ENCODE peak calls at places on chromosomes 5 and 9, in four cellular contexts. One of them, this sample, is unnamed.

GRCh38 chr9:6873862-6874261 is 116.1 kb downstream of the KDM4C start:
- DNase-seq in psoas muscle: no peak
- DNase-seq in fibroblast of lung: peak; percentile 62
- DNase-seq in colonic mucosa: no peak
- DNase-seq in this sample: no peak

GRCh38 chr5:133841831-133842750 is 126.3 kb downstream of the C5orf15 start:
- DNase-seq in colonic mucosa: no peak
- DNase-seq in fibroblast of lung: no peak
- DNase-seq in psoas muscle: no peak
- DNase-seq in this sample: peak; percentile 63

GRCh38 chr5:177176175-177176704 is 42.7 kb downstream of the NSD1 start:
- DNase-seq in psoas muscle: no peak
- DNase-seq in fibroblast of lung: no peak
- DNase-seq in colonic mucosa: no peak
- DNase-seq in this sample: peak; percentile 4

GRCh38 chr5:109652096-109652495 is 37.6 kb upstream of the MAN2A1 start:
- DNase-seq in colonic mucosa: no peak
- DNase-seq in fibroblast of lung: peak; percentile 18
- DNase-seq in psoas muscle: no peak
- DNase-seq in this sample: no peak

GRCh38 chr5:123455640-123456039 is 32.4 kb upstream of the CEP120 start:
- DNase-seq in fibroblast of lung: no peak
- DNase-seq in psoas muscle: no peak
- DNase-seq in colonic mucosa: no peak
- DNase-seq in this sample: no peak

GRCh38 chr5:102713682-102714231 is 41.3 kb upstream of the PAM start:
- DNase-seq in psoas muscle: no peak
- DNase-seq in fibroblast of lung: no peak
- DNase-seq in colonic mucosa: no peak
- DNase-seq in this sample: no peak

GRCh38 chr9:128927731-128928411 is 7.1 kb downstream of the PHYHD1 start:
- DNase-seq in fibroblast of lung: peak; percentile 33
- DNase-seq in colonic mucosa: peak; percentile 53
- DNase-seq in psoas muscle: peak; percentile 72
- DNase-seq in this sample: no peak

GRCh38 chr9:93636172-93636661 is 59.8 kb downstream of the PHF2 start:
- DNase-seq in colonic mucosa: no peak
- DNase-seq in fibroblast of lung: no peak
- DNase-seq in psoas muscle: no peak
- DNase-seq in this sample: no peak

GRCh38 chr9:128877852-128878251 is 3.9 kb downstream of the KYAT1 start:
- DNase-seq in psoas muscle: peak; percentile 13
- DNase-seq in fibroblast of lung: no peak
- DNase-seq in colonic mucosa: no peak
- DNase-seq in this sample: peak; percentile 10

GRCh38 chr9:2418619-2419018 is 203.0 kb upstream of the VLDLR start:
- DNase-seq in psoas muscle: no peak
- DNase-seq in fibroblast of lung: peak; percentile 86
- DNase-seq in colonic mucosa: no peak
- DNase-seq in this sample: no peak

GRCh38 chr9:128809831-128810230 is 8.5 kb upstream of the ENDOG start:
- DNase-seq in fibroblast of lung: no peak
- DNase-seq in colonic mucosa: no peak
- DNase-seq in psoas muscle: no peak
- DNase-seq in this sample: no peak

GRCh38 chr5:161094411-161094810 is 242.4 kb upstream of the ATP10B start:
- DNase-seq in colonic mucosa: no peak
- DNase-seq in fibroblast of lung: peak; percentile 88
- DNase-seq in psoas muscle: no peak
- DNase-seq in this sample: no peak

DNA sequence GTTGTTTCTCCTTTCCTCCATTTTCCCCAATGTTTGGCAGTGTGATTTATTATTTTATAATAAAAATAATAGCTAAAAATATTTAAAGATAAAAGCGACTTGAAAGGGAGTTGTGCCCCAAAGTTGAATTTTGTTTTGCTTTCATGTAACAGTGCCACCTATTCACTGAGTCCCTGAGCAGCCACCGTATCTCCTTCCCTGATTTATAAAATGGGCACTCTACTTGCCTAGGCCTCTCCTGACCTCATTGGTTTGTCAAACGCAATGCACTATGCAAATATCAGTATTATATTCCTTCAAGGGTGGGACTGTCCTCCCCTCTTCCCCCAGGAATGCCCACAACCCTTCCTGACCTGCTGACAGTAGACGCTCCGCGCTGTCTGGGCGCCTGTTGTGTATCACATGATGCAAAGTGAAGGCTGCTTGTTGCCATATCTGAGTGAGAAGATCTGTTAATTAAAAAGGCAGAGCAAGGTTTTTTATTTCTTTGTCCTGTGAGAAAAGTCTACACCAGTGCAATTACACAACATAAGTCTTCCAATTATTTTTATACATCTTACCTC is 81.4 kb downstream of the TTC39B start:
- DNase-seq in psoas muscle: no peak
- DNase-seq in colonic mucosa: no peak
- DNase-seq in fibroblast of lung: no peak
- DNase-seq in this sample: no peak
- TF ChIP-seq CTCF in psoas muscle: no peak
- TF ChIP-seq CTCF in colonic mucosa: no peak
- TF ChIP-seq CTCF in fibroblast of lung: no peak
- TF ChIP-seq CTCF in this sample: no peak

DNA sequence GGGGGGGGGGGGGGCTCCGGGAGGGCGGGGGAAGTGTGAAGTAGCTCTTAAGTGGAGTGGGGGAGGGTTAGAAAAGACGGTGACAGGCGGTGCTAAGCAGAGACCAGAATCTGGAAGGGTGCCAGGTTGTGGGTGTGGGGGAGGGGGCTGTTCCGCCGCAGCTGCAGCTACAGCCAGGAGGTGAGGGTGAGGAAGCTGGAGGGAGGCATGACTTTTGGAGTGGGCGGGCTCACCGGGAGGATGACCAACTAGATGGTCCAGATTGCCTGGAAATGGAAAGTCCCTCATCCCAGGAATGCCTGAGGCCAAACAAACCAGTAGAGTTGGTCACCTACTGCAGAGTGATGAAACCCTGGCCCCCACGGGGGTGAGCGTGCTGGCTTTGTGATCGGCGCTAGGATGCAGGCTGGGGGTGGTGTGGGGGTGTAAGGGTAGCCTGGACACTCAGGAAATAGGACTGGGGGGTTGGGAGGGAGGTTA is 158.1 kb upstream of the SHB start:
- DNase-seq in fibroblast of lung: peak; percentile 93
- DNase-seq in psoas muscle: peak; percentile 53
- DNase-seq in colonic mucosa: peak; percentile 20
- DNase-seq in this sample: peak; percentile 93
- H3K4me1 ChIP-seq in fibroblast of lung: no peaks in the 10 kb centered on the region
- H3K4me1 ChIP-seq in psoas muscle: no peaks in the 10 kb centered on the region
- H3K4me1 ChIP-seq in colonic mucosa: no peaks in the 10 kb centered on the region
- H3K4me1 ChIP-seq in this sample: peaks cover 4% of the 10 kb centered on the region

GRCh38 chr9:37534901-37535300 is 41.3 kb downstream of the FBXO10 start:
- DNase-seq in psoas muscle: no peak
- DNase-seq in colonic mucosa: no peak
- DNase-seq in fibroblast of lung: no peak
- DNase-seq in this sample: no peak

GRCh38 chr9:37539634-37540033 is 36.5 kb downstream of the FBXO10 start:
- DNase-seq in colonic mucosa: no peak
- DNase-seq in psoas muscle: no peak
- DNase-seq in fibroblast of lung: no peak
- DNase-seq in this sample: no peak

GRCh38 chr9:37531699-37532098 is 44.5 kb downstream of the FBXO10 start:
- DNase-seq in psoas muscle: no peak
- DNase-seq in colonic mucosa: no peak
- DNase-seq in fibroblast of lung: no peak
- DNase-seq in this sample: no peak

GRCh38 chr9:37538099-37538498 is 38.1 kb downstream of the FBXO10 start:
- DNase-seq in fibroblast of lung: no peak
- DNase-seq in colonic mucosa: no peak
- DNase-seq in psoas muscle: no peak
- DNase-seq in this sample: no peak

DNA sequence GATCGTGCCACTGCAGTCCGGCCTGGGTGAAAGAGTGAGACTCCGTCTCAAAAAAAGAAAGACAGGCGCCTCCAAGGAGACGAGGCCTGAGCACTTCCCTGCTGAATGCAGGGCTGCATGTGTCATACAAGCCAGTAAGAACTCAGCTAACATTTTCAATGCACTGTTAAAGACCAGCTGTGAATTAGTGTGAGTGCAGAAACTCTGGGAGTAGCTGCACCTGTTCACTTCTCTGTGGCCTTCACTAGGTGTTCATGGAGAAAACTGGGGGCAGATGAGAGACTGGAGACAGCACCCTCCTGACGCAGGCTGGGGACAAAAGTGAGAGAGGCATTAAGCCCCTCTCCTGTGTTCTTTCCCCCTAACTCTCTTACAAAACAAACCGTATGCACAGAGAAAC is 41.8 kb downstream of the FBXO10 start:
- DNase-seq in psoas muscle: no peak
- DNase-seq in colonic mucosa: no peak
- DNase-seq in fibroblast of lung: no peak
- DNase-seq in this sample: no peak
- H3K36me3 ChIP-seq in psoas muscle: peaks cover 90% of the 10 kb centered on the region
- H3K36me3 ChIP-seq in colonic mucosa: no peaks in the 10 kb centered on the region
- H3K36me3 ChIP-seq in fibroblast of lung: peaks cover 5% of the 10 kb centered on the region
- H3K36me3 ChIP-seq in this sample: peaks cover 17% of the 10 kb centered on the region

GRCh38 chr5:34915139-34915855 is at the start of the genes BRIX1 and RAD1:
- DNase-seq in fibroblast of lung: peak; percentile 98
- DNase-seq in colonic mucosa: peak; percentile 97
- DNase-seq in psoas muscle: peak; percentile 98
- DNase-seq in this sample: peak; percentile 99
- TF ChIP-seq CTCF in fibroblast of lung: peak; percentile 8
- TF ChIP-seq CTCF in colonic mucosa: no peak
- TF ChIP-seq CTCF in psoas muscle: no peak
- TF ChIP-seq CTCF in this sample: peak; percentile 35

DNA sequence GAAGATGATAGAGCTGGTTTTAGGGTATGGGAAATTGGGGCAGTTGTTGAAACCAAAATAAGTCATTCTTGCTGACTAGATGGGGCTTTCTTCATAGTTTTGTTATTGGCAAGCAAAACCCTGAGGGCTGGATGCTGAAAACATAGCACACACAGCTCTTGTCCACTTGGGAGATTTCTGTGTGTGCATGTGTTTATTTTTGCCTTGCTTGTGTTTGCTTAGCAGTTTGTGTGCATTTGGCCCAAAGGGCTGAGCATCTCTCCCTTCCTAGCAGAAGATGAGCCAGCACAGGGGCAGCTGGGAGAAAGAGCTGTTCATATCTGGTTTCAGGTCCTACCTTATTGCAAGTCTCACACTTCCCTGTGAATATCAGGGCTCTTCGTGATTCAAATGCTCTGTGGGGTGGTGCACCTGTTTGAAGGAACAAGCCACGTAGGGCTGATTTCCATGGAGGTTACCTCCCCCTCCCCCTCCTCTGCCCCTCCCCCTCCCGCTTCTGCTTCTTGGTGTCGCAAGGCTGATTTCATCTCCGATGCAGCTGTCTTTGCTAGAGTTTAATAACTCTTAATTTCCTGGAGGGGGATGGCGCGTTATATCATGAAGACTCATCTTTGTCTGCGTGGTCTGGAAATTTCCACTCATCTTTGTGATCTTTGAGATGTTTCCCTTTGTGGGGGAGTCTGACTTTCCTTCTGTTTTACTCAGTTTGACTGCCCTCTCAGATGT is 296.5 kb downstream of the ARHGAP26 start:
- DNase-seq in colonic mucosa: no peak
- DNase-seq in psoas muscle: peak; percentile 72
- DNase-seq in fibroblast of lung: no peak
- DNase-seq in this sample: no peak
- H3K4me1 ChIP-seq in colonic mucosa: no peaks in the 10 kb centered on the region
- H3K4me1 ChIP-seq in psoas muscle: peaks cover 58% of the 10 kb centered on the region
- H3K4me1 ChIP-seq in fibroblast of lung: peaks cover 43% of the 10 kb centered on the region
- H3K4me1 ChIP-seq in this sample: peaks cover 13% of the 10 kb centered on the region

GRCh38 chr5:80149161-80149609 is 106.7 kb downstream of the SERINC5 start:
- DNase-seq in colonic mucosa: no peak
- DNase-seq in psoas muscle: no peak
- DNase-seq in fibroblast of lung: no peak
- DNase-seq in this sample: no peak
- H3K36me3 ChIP-seq in colonic mucosa: peaks cover 8% of the 10 kb centered on the region
- H3K36me3 ChIP-seq in psoas muscle: peaks cover 13% of the 10 kb centered on the region
- H3K36me3 ChIP-seq in fibroblast of lung: no peaks in the 10 kb centered on the region
- H3K36me3 ChIP-seq in this sample: no peaks in the 10 kb centered on the region

GRCh38 chr5:145946112-145946861 is 9.9 kb downstream of the SH3RF2 start:
- DNase-seq in psoas muscle: peak; percentile 84
- DNase-seq in fibroblast of lung: peak; percentile 98
- DNase-seq in colonic mucosa: no peak
- DNase-seq in this sample: no peak
- TF ChIP-seq CTCF in psoas muscle: no peak
- TF ChIP-seq CTCF in fibroblast of lung: no peak
- TF ChIP-seq CTCF in colonic mucosa: no peak
- TF ChIP-seq CTCF in this sample: no peak

GRCh38 chr5:173498871-173499470 is 117.5 kb downstream of the BOD1 start:
- DNase-seq in colonic mucosa: no peak
- DNase-seq in fibroblast of lung: peak; percentile 62
- DNase-seq in psoas muscle: peak; percentile 58
- DNase-seq in this sample: no peak
- H3K4me1 ChIP-seq in colonic mucosa: no peaks in the 10 kb centered on the region
- H3K4me1 ChIP-seq in fibroblast of lung: peaks cover 8% of the 10 kb centered on the region
- H3K4me1 ChIP-seq in psoas muscle: peaks cover 59% of the 10 kb centered on the region
- H3K4me1 ChIP-seq in this sample: no peaks in the 10 kb centered on the region